ENCODE peak calls at places on chromosomes 16 and 17, in five cellular contexts. W is activated CD4-positive, alpha-beta T cell treated with anti-CD3 and anti-CD28 coated beads, Interleukin-2, amount 10 ng/mL, durations not matched to agents 24 days and 14 days; K is CD8-positive, alpha-beta memory T cell; D is amniotic stem cell; U is NCI-H1417. H is an unnamed sample.

GRCh38 chr16:56360117-56361008 is 65.0 kb downstream of the AMFR start:
- DNase-seq in W (no peak), K (no peak), D (no peak), U (no peak), H (no peak)

GRCh38 chr16:1791943-1792812 is 1.3 kb downstream of the IGFALS start:
- DNase-seq in W (no peak), K (no peak), D (no peak), U (peak; percentile 40), H (no peak)

GRCh38 chr17:29844339-29845048 is 85.5 kb downstream of the SSH2 start:
- DNase-seq in W (no peak), K (no peak), D (no peak), U (peak; percentile 34), H (no peak)

GRCh38 chr17:48555616-48556533 is 11.0 kb upstream of the HOXB2 start:
- DNase-seq in W (peak; percentile 61), K (no peak), D (no peak), U (no peak), H (no peak)

GRCh38 chr17:80308672-80309517 is 48.2 kb downstream of the RNF213 start:
- DNase-seq in W (no peak), K (no peak), D (no peak), U (no peak), H (no peak)

GRCh38 chr16:15899538-15900100 is 11.2 kb upstream of the CEP20 start:
- DNase-seq in W (peak; percentile 83), K (no peak), D (peak; percentile 17), U (no peak), H (no peak)

GRCh38 chr17:44757045-44757917 is 1.5 kb upstream of the ADAM11 start:
- DNase-seq in W (no peak), K (no peak), D (no peak), U (no peak), H (no peak)

GRCh38 chr16:53881371-53881770 is 177.4 kb downstream of the FTO start:
- DNase-seq in W (no peak), K (no peak), D (no peak), U (no peak), H (no peak)